ENCODE peak calls at places on chromosomes 13 and 19, in four cellular contexts. J, D, T and O are unnamed samples. For H3K27me3, the result is how much of the 10 kb centered on the place peaks cover.

GRCh38 chr19:1087813-1088418 is 7.3 kb downstream of the POLR2E start:
- DNase-seq in J (no peak), T (no peak), D (no peak), O (no peak)

GRCh38 chr13:44093607-44094583 is 214.2 kb downstream of the LACC1 start:
- DNase-seq in D (no peak), T (peak), J (no peak), O (no peak)

GRCh38 chr13:91142572-91142971 is 204.9 kb upstream of the MIR17HG start:
- DNase-seq in D (no peak), T (no peak), J (peak), O (no peak)

GRCh38 chr13:97125810-97126738 is 96.1 kb upstream of the MBNL2 start:
- DNase-seq in J (peak), D (no peak), T (no peak), O (no peak)

GRCh38 chr13:113723400-113724015 is 35.5 kb upstream of the TMEM255B start:
- DNase-seq in J (no peak), D (no peak), T (peak), O (no peak)

GRCh38 chr13:87498681-87499080 is 172.5 kb upstream of the SLITRK5 start:
- DNase-seq in J (peak), D (peak), T (peak), O (no peak)

GRCh38 chr19:55696301-55697068 is 21.5 kb downstream of the EPN1 start:
- DNase-seq in J (no peak), T (no peak), D (no peak), O (no peak)

GRCh38 chr13:52414963-52415362 is 9.0 kb upstream of the THSD1 start:
- DNase-seq in D (no peak), J (peak), T (no peak), O (no peak)

GRCh38 chr13:98485561-98485960 is 91.3 kb downstream of the STK24 start:
- DNase-seq in D (no peak), J (no peak), T (no peak), O (no peak)

GRCh38 chr13:91797567-91797966 is 399.1 kb downstream of the GPC5 start:
- DNase-seq in J (no peak), T (no peak), D (no peak), O (no peak)

GRCh38 chr19:13037161-13037560 is 41.9 kb downstream of the NFIX start:
- DNase-seq in J (peak), T (peak), D (no peak), O (no peak)

GRCh38 chr13:91574756-91575155 is 176.3 kb downstream of the GPC5 start:
- DNase-seq in J (peak), T (no peak), D (no peak), O (no peak)

GRCh38 chr19:38727868-38728660 is 16.2 kb downstream of the CAPN12 start:
- DNase-seq in J (no peak), T (peak), D (no peak), O (no peak)

GRCh38 chr13:50950808-50951207 is 41.2 kb downstream of the RNASEH2B start:
- DNase-seq in J (no peak), T (no peak), D (no peak), O (no peak)

GRCh38 chr13:34028496-34029442 is 210.8 kb downstream of the RFC3 start:
- DNase-seq in D (no peak), J (no peak), T (no peak), O (no peak)

GRCh38 chr19:3062165-3063105 is at the start of gene TLE5:
- DNase-seq in D (no peak), J (no peak), T (peak), O (no peak)

DNA sequence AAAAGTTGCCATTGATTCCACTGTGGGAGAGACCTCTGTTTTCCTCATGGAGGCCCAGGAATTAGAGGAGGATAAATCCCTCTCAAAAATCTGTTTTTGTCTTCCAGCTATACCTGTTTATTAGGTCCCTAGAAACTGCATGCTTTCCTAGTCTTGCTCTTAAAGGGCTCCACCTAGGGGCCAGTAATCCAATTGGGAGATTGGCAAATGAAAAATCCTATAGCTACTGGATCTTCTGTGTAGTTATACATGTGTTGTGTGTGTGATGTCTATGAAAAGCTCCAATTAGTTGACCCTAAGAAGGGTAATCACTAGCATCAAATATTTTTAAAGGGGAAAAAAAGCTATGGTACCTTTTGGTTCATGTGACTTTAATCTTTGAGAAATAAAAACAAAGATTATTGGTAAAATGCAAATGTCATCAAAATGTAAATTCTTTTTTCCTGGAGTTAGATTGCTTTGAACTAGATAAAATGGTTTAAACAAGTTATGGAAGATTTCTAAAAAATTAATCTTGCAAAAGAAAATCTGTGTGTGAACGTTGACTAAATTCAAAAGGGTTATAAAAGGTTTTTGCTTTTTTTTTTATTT is 63.4 kb upstream of the C1QTNF9B start:
- DNase-seq in D (peak), T (peak), J (peak), O (no peak)
- H3K27me3 ChIP-seq in D (under half), T (under half), J (under half), O (under half)

GRCh38 chr13:21014666-21015170 is 46.7 kb downstream of the LATS2 start:
- DNase-seq in D (no peak), T (no peak), J (peak), O (no peak)
- H3K27ac ChIP-seq in D (no peak), T (no peak), J (peak), O (no peak)

GRCh38 chr19:6074709-6075403 is 35.4 kb downstream of the RFX2 start:
- DNase-seq in D (no peak), T (no peak), J (no peak), O (no peak)
- H3K4ac ChIP-seq in D (no peak), T (no peak), J (peak), O (no peak)

DNA sequence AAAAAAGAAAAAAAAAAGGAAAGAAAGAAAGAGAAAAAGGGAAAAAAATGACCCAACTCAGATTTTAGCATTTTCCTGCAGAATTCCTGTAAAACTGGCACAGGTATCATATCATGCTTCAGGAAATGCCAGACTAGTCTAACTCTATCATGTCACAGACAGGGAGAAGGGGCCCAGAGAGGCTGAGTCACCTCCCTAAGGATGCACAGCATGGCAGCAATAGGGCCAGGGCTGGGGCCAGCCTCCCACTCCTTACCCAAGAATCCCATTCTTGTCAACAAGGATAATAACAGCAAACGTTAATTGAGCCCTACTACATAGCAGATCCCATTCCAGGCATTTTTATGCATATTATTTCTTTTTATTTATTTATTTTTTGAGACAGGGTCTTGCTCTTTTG is 8.5 kb downstream of the GPR4 start:
- DNase-seq in T (no peak), D (no peak), J (no peak), O (no peak)
- H3K27me3 ChIP-seq in T (under half), D (under half), J (under half), O (under half)

GRCh38 chr19:21028969-21029268 is 8.5 kb downstream of the ZNF430 start:
- DNase-seq in T (no peak), D (no peak), J (no peak), O (no peak)
- H3K27ac ChIP-seq in T (no peak), D (no peak), J (no peak), O (no peak)

GRCh38 chr19:48672994-48673393 is at the start of gene NTN5:
- DNase-seq in T (no peak), D (no peak), J (no peak), O (no peak)
- H3K4ac ChIP-seq in T (no peak), D (peak), J (no peak), O (no peak)

GRCh38 chr19:54507824-54508223 is 5.2 kb downstream of the LAIR2 start:
- DNase-seq in T (no peak), D (no peak), J (no peak), O (no peak)
- H3K27me3 ChIP-seq in T (under half), D (under half), J (under half), O (under half)

GRCh38 chr13:35743165-35743564 is 266.7 kb upstream of the MAB21L1 start:
- DNase-seq in T (no peak), D (no peak), J (no peak), O (no peak)
- H3K27ac ChIP-seq in T (no peak), D (no peak), J (no peak), O (no peak)